ENCODE peak calls at places on chromosomes 3 and 15, in eight cellular contexts. X, J, V, O, B, H, G and U are unnamed samples. For H3K4me1, the result is how much of the 10 kb centered on the place peaks cover.

GRCh38 chr3:63644212-63644777 is 8.2 kb upstream of the SNTN start:
- DNase-seq in J (peak), B (no peak), X (no peak), V (no peak), G (no peak), O (no peak), H (peak), U (no peak)

GRCh38 chr3:14345496-14346150 is 56.8 kb upstream of the SLC6A6 start:
- DNase-seq in J (no peak), O (no peak), X (no peak), B (no peak), H (no peak), V (no peak), G (no peak), U (no peak)

GRCh38 chr3:152309535-152310317 is 41.0 kb downstream of the MBNL1 start:
- DNase-seq in J (no peak), H (no peak), V (no peak), B (no peak), O (no peak), G (no peak), X (no peak), U (no peak)

GRCh38 chr3:105827101-105827634 is 41.6 kb downstream of the CBLB start:
- DNase-seq in O (no peak), B (no peak), G (no peak), X (no peak), H (no peak), V (no peak), J (no peak), U (no peak)

GRCh38 chr15:40702077-40702476 is 7.1 kb downstream of the RAD51 start:
- DNase-seq in V (no peak), H (no peak), O (no peak), G (no peak), X (no peak), J (peak), B (no peak), U (no peak)

GRCh38 chr15:74349241-74349766 is 18.1 kb downstream of the CYP11A1 start:
- DNase-seq in X (no peak), B (no peak), V (no peak), J (no peak), H (no peak), O (no peak), G (no peak), U (no peak)

GRCh38 chr3:195836736-195837135 is 25.0 kb upstream of the MUC4 start:
- DNase-seq in O (peak), X (no peak), V (no peak), G (no peak), J (no peak), H (peak), B (no peak), U (no peak)

GRCh38 chr3:11610044-11610671 is 33.6 kb downstream of the VGLL4 start:
- DNase-seq in G (peak), B (no peak), H (peak), V (no peak), O (peak), X (no peak), J (peak), U (no peak)

GRCh38 chr15:55230051-55230670 is 33.4 kb upstream of the RSL24D1 start:
- DNase-seq in B (no peak), O (no peak), H (no peak), G (no peak), J (no peak), X (no peak), V (no peak), U (no peak)

GRCh38 chr3:12994357-12994606 is 78.9 kb downstream of the IQSEC1 start:
- DNase-seq in V (peak), J (peak), G (peak), H (peak), B (no peak), O (peak), X (peak), U (no peak)

GRCh38 chr3:78281381-78281780 is 1241.5 kb downstream of the ROBO2 start:
- DNase-seq in G (no peak), J (no peak), O (peak), B (no peak), H (peak), V (peak), X (no peak), U (no peak)

GRCh38 chr3:112086857-112087524 is 802 bp downstream of the C3orf52 start:
- DNase-seq in V (no peak), G (no peak), H (no peak), O (no peak), X (peak), J (no peak), B (no peak), U (no peak)

GRCh38 chr3:107142171-107142570 is 235.1 kb upstream of the CCDC54 start:
- DNase-seq in H (no peak), X (no peak), B (no peak), V (no peak), J (no peak), G (no peak), O (no peak), U (no peak)

GRCh38 chr3:47849186-47850061 is 46.5 kb downstream of the DHX30 start:
- DNase-seq in V (peak), H (no peak), O (no peak), B (no peak), X (no peak), G (no peak), J (peak), U (no peak)

GRCh38 chr3:121482651-121483050 is 63.1 kb downstream of the POLQ start:
- DNase-seq in B (no peak), O (no peak), J (no peak), G (no peak), V (no peak), H (no peak), X (peak), U (no peak)

GRCh38 chr3:16061491-16061890 is 113.0 kb upstream of the GALNT15 start:
- DNase-seq in X (no peak), O (no peak), G (no peak), J (no peak), H (no peak), V (no peak), B (no peak), U (no peak)

GRCh38 chr3:171383206-171384018 is 76.8 kb downstream of the TNIK start:
- DNase-seq in H (peak), O (no peak), J (no peak), G (no peak), V (no peak), X (no peak), B (no peak), U (no peak)

GRCh38 chr3:150890320-150890719 is 14.9 kb downstream of the MINDY4B start:
- DNase-seq in V (no peak), B (no peak), G (no peak), X (no peak), O (no peak), J (no peak), H (no peak), U (no peak)

GRCh38 chr3:127275287-127275781 is 12.5 kb downstream of the PRR20G start:
- DNase-seq in J (no peak), H (no peak), O (no peak), V (no peak), B (no peak), X (no peak), G (no peak), U (peak)

GRCh38 chr15:38853608-38854007 is 289.0 kb upstream of the RASGRP1 start:
- DNase-seq in V (no peak), G (no peak), J (no peak), O (no peak), B (peak), X (no peak), H (peak), U (no peak)

GRCh38 chr15:27670481-27670880 is 428.6 kb downstream of the OCA2 start:
- DNase-seq in H (no peak), V (no peak), O (no peak), B (no peak), J (no peak), X (no peak), G (no peak), U (no peak)

GRCh38 chr3:48504051-48504946 is at the start of gene SHISA5:
- DNase-seq in V (peak), X (no peak), H (peak), B (no peak), G (peak), O (peak), J (peak), U (no peak)

GRCh38 chr3:5186854-5187151 is 704 bp upstream of the EDEM1 start:
- DNase-seq in H (peak), G (no peak), V (no peak), X (no peak), B (no peak), J (peak), O (no peak), U (no peak)

GRCh38 chr3:136994772-136995516 is 37.2 kb downstream of the IL20RB start:
- DNase-seq in X (no peak), B (no peak), H (no peak), G (peak), J (peak), V (peak), O (peak), U (peak)

GRCh38 chr3:125051715-125052581 is 3.8 kb downstream of the HEG1 start:
- DNase-seq in H (peak), O (peak), G (peak), B (no peak), J (no peak), X (no peak), V (no peak), U (peak)

GRCh38 chr3:148911597-148911996 is 46.5 kb downstream of the CPA3 start:
- DNase-seq in X (no peak), H (no peak), B (no peak), V (no peak), O (no peak), G (no peak), J (no peak), U (no peak)

GRCh38 chr15:63322541-63322940 is 45.1 kb downstream of the APH1B start:
- DNase-seq in J (peak), B (no peak), H (no peak), X (no peak), O (no peak), G (no peak), V (no peak), U (no peak)

GRCh38 chr15:52240166-52240565 is 49.0 kb upstream of the GNB5 start:
- DNase-seq in B (no peak), V (no peak), G (no peak), J (no peak), X (no peak), H (no peak), O (no peak), U (no peak)

GRCh38 chr15:69462493-69463181 is 10.0 kb downstream of the RPLP1 start:
- DNase-seq in O (peak), X (peak), J (peak), V (peak), B (peak), H (peak), G (peak), U (no peak)

GRCh38 chr3:32502089-32502943 is at the start of gene CMTM6:
- DNase-seq in H (peak), B (no peak), V (peak), J (peak), X (peak), O (peak), G (peak), U (no peak)

GRCh38 chr3:151630938-151631417 is 102.7 kb upstream of the AADACL2 start:
- DNase-seq in X (no peak), V (no peak), J (no peak), B (no peak), O (no peak), G (no peak), H (no peak), U (no peak)

GRCh38 chr3:71423151-71423906 is 160.2 kb downstream of the FOXP1 start:
- DNase-seq in B (no peak), H (peak), X (peak), G (no peak), O (no peak), V (no peak), J (peak), U (peak)

GRCh38 chr15:57567909-57568308 is 23.8 kb upstream of the MYZAP start:
- DNase-seq in B (no peak), O (no peak), H (no peak), X (no peak), J (no peak), V (no peak), G (no peak), U (no peak)

GRCh38 chr15:90654233-90655124 is 62.7 kb upstream of the BLM start:
- DNase-seq in X (no peak), H (no peak), O (no peak), J (no peak), V (peak), B (no peak), G (peak), U (no peak)

GRCh38 chr3:71581451-71581980 is 2.0 kb downstream of the FOXP1 start:
- DNase-seq in H (peak), B (no peak), X (no peak), O (peak), J (peak), V (peak), G (peak), U (no peak)

GRCh38 chr3:30199855-30200254 is 406.5 kb upstream of the TGFBR2 start:
- DNase-seq in H (no peak), G (no peak), J (no peak), X (no peak), B (no peak), O (no peak), V (no peak), U (no peak)
- H3K27ac ChIP-seq in H (no peak), G (no peak), J (no peak), X (peak), B (no peak), O (no peak), V (no peak), U (no peak)

GRCh38 chr3:37940242-37940908 is 50.2 kb upstream of the VILL start:
- DNase-seq in G (no peak), B (no peak), O (no peak), H (no peak), V (no peak), X (no peak), J (no peak), U (no peak)
- H3K4me1 ChIP-seq in G (under half), B (under half), O (under half), H (under half), V (under half), X (under half), J (under half), U (half or more)

DNA sequence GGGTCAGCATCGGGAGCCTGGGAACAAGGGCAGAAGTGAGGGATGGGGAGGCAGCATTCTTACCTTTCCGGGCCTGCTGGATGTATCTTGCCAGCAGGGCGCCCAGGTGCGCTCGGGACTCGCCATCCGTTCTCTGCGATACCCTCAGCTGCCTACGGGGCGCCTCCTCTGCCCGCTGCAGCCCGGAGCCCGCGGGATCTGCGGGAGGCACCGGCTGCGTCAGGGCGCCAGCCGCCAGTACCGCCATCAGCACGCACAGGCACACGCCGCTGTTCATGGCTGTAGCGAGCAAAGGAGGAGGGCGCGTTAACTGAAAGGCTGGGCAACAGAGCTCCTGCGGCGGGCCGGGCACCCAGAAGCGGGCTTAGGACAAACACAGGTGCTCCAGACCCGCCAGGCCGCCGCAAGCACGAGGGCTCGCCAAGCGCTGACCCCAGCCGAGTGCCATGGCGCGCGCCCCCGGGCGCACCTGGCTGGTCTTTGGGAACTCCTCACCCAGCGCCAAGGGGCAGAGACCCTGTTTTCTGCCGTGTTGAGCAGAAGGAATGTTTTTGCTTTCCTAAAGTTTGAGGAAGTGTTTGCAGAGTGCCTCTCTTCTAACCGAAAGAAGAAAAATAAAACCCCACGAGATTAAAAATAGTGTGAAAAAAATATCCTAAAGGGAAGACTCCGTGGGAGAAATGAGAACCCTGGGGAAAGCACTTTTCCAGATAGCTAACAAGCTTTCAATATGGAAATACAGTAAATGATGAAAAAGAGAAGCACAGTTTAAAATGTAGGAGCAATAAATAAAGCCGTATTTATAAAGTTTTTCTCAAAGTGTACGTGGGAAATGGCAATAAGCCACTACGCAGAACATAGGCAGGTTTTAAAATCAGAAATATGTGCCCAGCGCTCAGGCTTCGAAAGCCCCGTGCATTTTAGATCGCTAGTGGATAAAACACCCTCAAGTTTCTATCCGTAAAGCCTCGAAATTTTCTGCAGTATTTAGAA is 2.3 kb downstream of the CCK start:
- DNase-seq in B (peak), X (no peak), V (no peak), H (peak), J (peak), G (no peak), O (no peak), U (no peak)
- H3K4me3 ChIP-seq in B (peak), X (no peak), V (no peak), H (peak), J (no peak), G (no peak), O (peak), U (peak)

GRCh38 chr3:56782900-56783299 is 18.8 kb downstream of the ARHGEF3 start:
- DNase-seq in H (no peak), G (no peak), O (no peak), V (no peak), B (no peak), X (no peak), J (no peak), U (no peak)

GRCh38 chr3:56783644-56784451 is 17.9 kb downstream of the ARHGEF3 start:
- DNase-seq in V (no peak), X (peak), J (no peak), H (no peak), O (no peak), B (no peak), G (peak), U (peak)

GRCh38 chr3:56781762-56782161 is 20.0 kb downstream of the ARHGEF3 start:
- DNase-seq in O (no peak), H (no peak), X (no peak), G (no peak), V (no peak), B (no peak), J (no peak), U (no peak)

GRCh38 chr3:56780935-56781334 is 20.8 kb downstream of the ARHGEF3 start:
- DNase-seq in O (no peak), V (no peak), X (no peak), J (no peak), H (no peak), G (no peak), B (no peak), U (no peak)

DNA sequence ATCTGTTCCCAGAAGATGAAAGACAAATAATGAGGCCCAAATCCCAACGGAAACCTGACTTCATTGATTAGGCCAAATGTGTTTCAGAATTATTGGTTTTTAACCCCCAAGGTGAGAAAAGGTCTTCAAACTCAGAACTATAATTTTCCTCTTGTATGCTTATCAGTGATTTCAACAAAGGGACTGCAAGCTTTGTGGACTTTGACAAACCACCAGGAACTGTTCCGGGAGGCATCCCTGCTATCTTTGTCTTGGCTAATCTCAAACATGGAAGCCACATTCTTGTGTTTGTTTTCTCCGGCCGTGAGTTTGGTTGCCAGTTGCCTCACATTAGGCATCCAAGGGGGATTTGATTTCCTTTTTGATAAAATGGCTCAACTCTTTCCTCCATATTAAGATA is 19.5 kb downstream of the ARHGEF3 start:
- DNase-seq in X (no peak), O (no peak), B (no peak), G (no peak), J (no peak), H (peak), V (no peak), U (no peak)
- H3K27ac ChIP-seq in X (no peak), O (peak), B (no peak), G (no peak), J (no peak), H (no peak), V (no peak), U (no peak)

DNA sequence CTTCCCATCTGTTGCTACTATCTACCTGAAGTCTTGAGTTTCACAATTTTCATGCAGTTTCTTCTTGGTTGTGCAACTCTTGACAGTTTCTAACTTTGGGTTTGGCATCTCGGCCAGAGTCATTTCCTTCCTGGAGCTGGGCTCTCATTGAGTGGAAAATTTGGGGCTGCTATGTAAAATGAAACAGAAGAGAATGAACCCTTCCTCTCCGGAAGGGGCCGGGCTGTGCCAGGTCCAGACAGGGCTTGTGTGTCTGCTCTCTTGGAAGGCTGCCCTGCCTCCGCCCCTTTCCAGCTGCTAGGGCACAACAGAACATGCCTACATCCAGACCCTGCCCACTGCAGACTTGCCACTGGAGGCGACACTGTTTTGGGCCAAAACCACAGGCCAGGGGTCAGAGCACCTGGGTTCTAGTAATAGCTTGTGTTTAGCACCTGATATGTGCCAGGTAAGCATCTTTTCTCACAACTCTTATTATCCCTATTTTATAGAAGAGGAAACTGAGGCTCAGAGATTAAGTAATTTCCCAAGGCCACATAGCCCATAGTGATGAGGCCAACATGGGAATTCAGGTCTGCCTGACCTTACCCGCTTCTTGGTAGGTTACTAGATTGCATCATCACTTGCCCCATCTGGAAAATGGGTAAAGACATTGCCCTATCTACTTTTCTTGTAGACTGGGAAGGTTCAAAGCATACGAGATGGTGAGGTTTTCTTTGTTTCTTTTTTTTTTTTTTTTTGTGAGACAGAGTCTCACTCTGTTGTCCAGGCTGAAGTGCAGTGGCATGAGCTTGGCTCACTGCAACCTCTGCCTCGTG is 25.0 kb downstream of the IRAK2 start:
- DNase-seq in O (peak), V (peak), J (peak), B (no peak), X (peak), H (no peak), G (peak), U (peak)
- H3K4me1 ChIP-seq in O (half or more), V (under half), J (half or more), B (under half), X (half or more), H (under half), G (under half), U (half or more)

GRCh38 chr3:88059380-88060160 is 515 bp downstream of the ZNF654 start:
- DNase-seq in H (peak), V (peak), O (no peak), B (no peak), G (peak), J (peak), X (peak), U (no peak)

GRCh38 chr3:88058593-88059379 is at the start of the genes CGGBP1 and ZNF654:
- DNase-seq in B (peak), H (peak), G (peak), J (peak), O (peak), X (peak), V (peak), U (peak)

GRCh38 chr3:88058322-88058592 is 548 bp downstream of the CGGBP1 start:
- DNase-seq in H (no peak), V (no peak), B (no peak), O (no peak), X (peak), G (no peak), J (no peak), U (no peak)

GRCh38 chr3:88057650-88058321 is 1.0 kb downstream of the CGGBP1 start:
- DNase-seq in H (peak), V (no peak), G (no peak), B (no peak), J (no peak), O (no peak), X (no peak), U (no peak)

GRCh38 chr3:88061749-88062148 is 2.7 kb downstream of the ZNF654 start:
- DNase-seq in X (no peak), H (no peak), O (no peak), G (no peak), J (no peak), V (no peak), B (no peak), U (no peak)
- H3K4me3 ChIP-seq in X (no peak), H (no peak), O (peak), G (no peak), J (no peak), V (no peak), B (no peak), U (peak)